ENCODE peak calls at places on chromosomes 3 and 15, in four cellular contexts. P is right cardiac atrium, G is spleen, J is retina. C is an unnamed sample.

GRCh38 chr3:152458725-152459515 is 190.2 kb downstream of the MBNL1 start:
- DNase-seq in P (no peak), G (no peak), J (no peak), C (no peak)

GRCh38 chr3:70861234-70861633 is 548.8 kb upstream of the MDFIC2 start:
- DNase-seq in P (no peak), G (no peak), J (no peak), C (no peak)

GRCh38 chr15:87228460-87228859 is 1028.1 kb downstream of the NTRK3 start:
- DNase-seq in P (no peak), G (no peak), J (no peak), C (no peak)

GRCh38 chr3:2094941-2095340 is 3.7 kb upstream of the CNTN4 start:
- DNase-seq in P (no peak), G (no peak), J (no peak), C (no peak)

GRCh38 chr3:129352045-129352444 is 73.4 kb downstream of the HMCES start:
- DNase-seq in P (no peak), G (no peak), J (no peak), C (no peak)

GRCh38 chr3:195185574-195185973 is 85.4 kb downstream of the XXYLT1 start:
- DNase-seq in P (no peak), G (no peak), J (no peak), C (no peak)

GRCh38 chr3:132222868-132223538 is 94.2 kb upstream of the ACP3 start:
- DNase-seq in P (peak; percentile 53), G (no peak), J (no peak), C (peak; percentile 94)

GRCh38 chr3:10489746-10490483 is 15.5 kb downstream of the ATP2B2 start:
- DNase-seq in P (no peak), G (no peak), J (no peak), C (no peak)

GRCh38 chr3:140180603-140181002 is 245.6 kb downstream of the CLSTN2 start:
- DNase-seq in P (no peak), G (no peak), J (no peak), C (peak; percentile 43)

GRCh38 chr3:160125188-160125587 is 100.0 kb upstream of the C3orf80 start:
- DNase-seq in P (no peak), G (no peak), J (no peak), C (peak; percentile 6)

GRCh38 chr3:14772533-14773138 is 46.1 kb upstream of the FGD5 start:
- DNase-seq in P (no peak), G (peak; percentile 63), J (no peak), C (no peak)

GRCh38 chr3:136955813-136956212 is 2.0 kb upstream of the IL20RB start:
- DNase-seq in P (no peak), G (no peak), J (no peak), C (no peak)

GRCh38 chr3:100407164-100407563 is 5.8 kb downstream of the LNP1 start:
- DNase-seq in P (no peak), G (no peak), J (no peak), C (no peak)

GRCh38 chr3:73072634-73073033 is 11.2 kb downstream of the EBLN2 start:
- DNase-seq in P (no peak), G (no peak), J (no peak), C (no peak)

GRCh38 chr15:64019764-64020163 is 26.5 kb downstream of the DAPK2 start:
- DNase-seq in P (peak; percentile 78), G (no peak), J (no peak), C (peak; percentile 11)

GRCh38 chr3:124599779-124600693 is 130.2 kb upstream of the UMPS start:
- DNase-seq in P (no peak), G (no peak), J (no peak), C (no peak)

GRCh38 chr3:173774275-173774674 is 376.7 kb downstream of the NLGN1 start:
- DNase-seq in P (no peak), G (no peak), J (no peak), C (no peak)

GRCh38 chr3:123229145-123229544 is 27.4 kb downstream of the SEC22A start:
- DNase-seq in P (no peak), G (no peak), J (no peak), C (no peak)

GRCh38 chr3:10319804-10320203 is 1.1 kb downstream of the SEC13 start:
- DNase-seq in P (no peak), G (no peak), J (no peak), C (no peak)

GRCh38 chr3:176275113-176275512 is 922.2 kb downstream of the TBL1XR1 start:
- DNase-seq in P (no peak), G (no peak), J (no peak), C (peak; percentile 29)

GRCh38 chr3:190848891-190849290 is 13.6 kb downstream of the GMNC start:
- DNase-seq in P (no peak), G (no peak), J (no peak), C (no peak)

GRCh38 chr3:64342940-64343691 is 117.8 kb upstream of the PRICKLE2 start:
- DNase-seq in P (no peak), G (no peak), J (no peak), C (no peak)

GRCh38 chr3:140081836-140082331 is 146.9 kb downstream of the CLSTN2 start:
- DNase-seq in P (no peak), G (no peak), J (no peak), C (no peak)

GRCh38 chr3:188446791-188447190 is 292.8 kb downstream of the LPP start:
- DNase-seq in P (no peak), G (no peak), J (no peak), C (no peak)

GRCh38 chr3:125589743-125590142 is 5.6 kb downstream of the OSBPL11 start:
- DNase-seq in P (no peak), G (no peak), J (no peak), C (no peak)

GRCh38 chr15:64905941-64906340 is 5.8 kb upstream of the ANKDD1A start:
- DNase-seq in P (no peak), G (no peak), J (no peak), C (no peak)

GRCh38 chr3:156601497-156601896 is 46.6 kb upstream of the SSR3 start:
- DNase-seq in P (no peak), G (no peak), J (no peak), C (no peak)

GRCh38 chr3:157529751-157530150 is 26.5 kb upstream of the VEPH1 start:
- DNase-seq in P (no peak), G (no peak), J (no peak), C (no peak)

GRCh38 chr15:37885651-37886050 is 48.8 kb upstream of the TMCO5A start:
- DNase-seq in P (no peak), G (no peak), J (no peak), C (no peak)

GRCh38 chr3:154904328-154904727 is 175.8 kb upstream of the MME start:
- DNase-seq in P (no peak), G (no peak), J (peak; percentile 4), C (no peak)

GRCh38 chr3:133871368-133872090 is 24.2 kb downstream of the RAB6B start:
- DNase-seq in P (no peak), G (no peak), J (no peak), C (no peak)

GRCh38 chr3:102089182-102089581 is 239.9 kb downstream of the NFKBIZ start:
- DNase-seq in P (no peak), G (no peak), J (no peak), C (no peak)

GRCh38 chr3:15269091-15269989 is 63.0 kb downstream of the SH3BP5 start:
- DNase-seq in P (peak; percentile 94), G (peak; percentile 95), J (no peak), C (no peak)

GRCh38 chr3:189496375-189497138 is 134.6 kb upstream of the TP63 start:
- DNase-seq in P (no peak), G (no peak), J (no peak), C (no peak)

GRCh38 chr15:70792171-70792573 is 28.8 kb upstream of the UACA start:
- DNase-seq in P (no peak), G (no peak), J (no peak), C (no peak)

GRCh38 chr15:52636459-52636858 is 42.7 kb downstream of the ATOSA start:
- DNase-seq in P (no peak), G (no peak), J (no peak), C (no peak)

GRCh38 chr3:23161308-23161707 is 41.8 kb upstream of the UBE2E2 start:
- DNase-seq in P (no peak), G (no peak), J (no peak), C (no peak)

GRCh38 chr3:53803816-53804545 is 42.2 kb downstream of the CHDH start:
- DNase-seq in P (no peak), G (no peak), J (no peak), C (no peak)